ENCODE peak calls at places on chromosomes 12 and 14, in eight cellular contexts. One of them, this sample, is unnamed.

GRCh38 chr12:96208346-96208745 is 14.2 kb downstream of the ELK3 start:
- DNase-seq in AG10803: peak; percentile 80
- DNase-seq in Calu3: no peak
- DNase-seq in choroid plexus epithelial cell: peak; percentile 83
- DNase-seq in GM12865: no peak
- DNase-seq in left lung: no peak
- DNase-seq in glutamatergic neuron: no peak
- DNase-seq in endothelial cell: no peak
- DNase-seq in this sample: no peak

GRCh38 chr12:120649442-120650248 is 9.2 kb downstream of the CABP1 start:
- DNase-seq in Calu3: no peak
- DNase-seq in glutamatergic neuron: peak; percentile 50
- DNase-seq in AG10803: no peak
- DNase-seq in GM12865: no peak
- DNase-seq in endothelial cell: no peak
- DNase-seq in choroid plexus epithelial cell: no peak
- DNase-seq in left lung: no peak
- DNase-seq in this sample: no peak

GRCh38 chr14:104030958-104031357 is 54.5 kb upstream of the ASPG start:
- DNase-seq in left lung: no peak
- DNase-seq in choroid plexus epithelial cell: no peak
- DNase-seq in glutamatergic neuron: no peak
- DNase-seq in GM12865: no peak
- DNase-seq in endothelial cell: no peak
- DNase-seq in AG10803: no peak
- DNase-seq in Calu3: no peak
- DNase-seq in this sample: no peak

GRCh38 chr12:607541-608001 is 55.7 kb downstream of the NINJ2 start:
- DNase-seq in left lung: no peak
- DNase-seq in AG10803: no peak
- DNase-seq in glutamatergic neuron: no peak
- DNase-seq in endothelial cell: no peak
- DNase-seq in choroid plexus epithelial cell: no peak
- DNase-seq in Calu3: peak; percentile 26
- DNase-seq in GM12865: no peak
- DNase-seq in this sample: no peak

GRCh38 chr14:36057452-36058142 is 118.9 kb downstream of the PTCSC3 start:
- DNase-seq in left lung: no peak
- DNase-seq in Calu3: peak; percentile 38
- DNase-seq in endothelial cell: no peak
- DNase-seq in glutamatergic neuron: no peak
- DNase-seq in AG10803: no peak
- DNase-seq in choroid plexus epithelial cell: peak; percentile 1
- DNase-seq in GM12865: no peak
- DNase-seq in this sample: no peak

GRCh38 chr12:124296295-124296915 is 1.5 kb downstream of the RFLNA start:
- DNase-seq in choroid plexus epithelial cell: no peak
- DNase-seq in left lung: peak; percentile 68
- DNase-seq in glutamatergic neuron: peak; percentile 20
- DNase-seq in Calu3: no peak
- DNase-seq in endothelial cell: no peak
- DNase-seq in AG10803: no peak
- DNase-seq in GM12865: no peak
- DNase-seq in this sample: peak; percentile 55

GRCh38 chr12:20445693-20446092 is 77.4 kb downstream of the PDE3A start:
- DNase-seq in left lung: no peak
- DNase-seq in choroid plexus epithelial cell: peak; percentile 90
- DNase-seq in Calu3: no peak
- DNase-seq in endothelial cell: no peak
- DNase-seq in glutamatergic neuron: no peak
- DNase-seq in GM12865: no peak
- DNase-seq in AG10803: no peak
- DNase-seq in this sample: no peak

GRCh38 chr12:60182354-60182753 is 586.5 kb downstream of the SLC16A7 start:
- DNase-seq in AG10803: no peak
- DNase-seq in left lung: no peak
- DNase-seq in glutamatergic neuron: no peak
- DNase-seq in choroid plexus epithelial cell: no peak
- DNase-seq in GM12865: no peak
- DNase-seq in endothelial cell: no peak
- DNase-seq in Calu3: no peak
- DNase-seq in this sample: no peak

GRCh38 chr12:124524231-124524925 is 43.0 kb downstream of the NCOR2 start:
- DNase-seq in Calu3: peak; percentile 37
- DNase-seq in GM12865: no peak
- DNase-seq in choroid plexus epithelial cell: peak; percentile 76
- DNase-seq in left lung: peak; percentile 79
- DNase-seq in endothelial cell: no peak
- DNase-seq in glutamatergic neuron: no peak
- DNase-seq in AG10803: peak; percentile 93
- DNase-seq in this sample: no peak

GRCh38 chr12:82635263-82635662 is 51.4 kb upstream of the TMTC2 start:
- DNase-seq in endothelial cell: no peak
- DNase-seq in choroid plexus epithelial cell: no peak
- DNase-seq in GM12865: no peak
- DNase-seq in glutamatergic neuron: no peak
- DNase-seq in left lung: no peak
- DNase-seq in AG10803: no peak
- DNase-seq in Calu3: no peak
- DNase-seq in this sample: no peak

GRCh38 chr14:35531960-35532747 is 1.8 kb upstream of the INSM2 start:
- DNase-seq in AG10803: no peak
- DNase-seq in endothelial cell: no peak
- DNase-seq in glutamatergic neuron: no peak
- DNase-seq in Calu3: no peak
- DNase-seq in left lung: no peak
- DNase-seq in GM12865: no peak
- DNase-seq in choroid plexus epithelial cell: no peak
- DNase-seq in this sample: no peak

GRCh38 chr14:101587403-101587998 is 26.2 kb downstream of the DIO3 start:
- DNase-seq in choroid plexus epithelial cell: no peak
- DNase-seq in endothelial cell: no peak
- DNase-seq in glutamatergic neuron: peak; percentile 13
- DNase-seq in GM12865: no peak
- DNase-seq in AG10803: no peak
- DNase-seq in Calu3: no peak
- DNase-seq in left lung: no peak
- DNase-seq in this sample: no peak

GRCh38 chr12:9344540-9344939 is 136.3 kb upstream of the PZP start:
- DNase-seq in left lung: no peak
- DNase-seq in glutamatergic neuron: no peak
- DNase-seq in choroid plexus epithelial cell: peak; percentile 17
- DNase-seq in AG10803: peak; percentile 42
- DNase-seq in Calu3: no peak
- DNase-seq in GM12865: no peak
- DNase-seq in endothelial cell: no peak
- DNase-seq in this sample: no peak

GRCh38 chr14:62082779-62083178 is 320.6 kb downstream of the SNAPC1 start:
- DNase-seq in left lung: no peak
- DNase-seq in choroid plexus epithelial cell: no peak
- DNase-seq in Calu3: no peak
- DNase-seq in AG10803: no peak
- DNase-seq in GM12865: no peak
- DNase-seq in endothelial cell: no peak
- DNase-seq in glutamatergic neuron: no peak
- DNase-seq in this sample: no peak
- TF ChIP-seq CTCF in left lung: no peak
- TF ChIP-seq CTCF in choroid plexus epithelial cell: no peak
- TF ChIP-seq CTCF in Calu3: no peak
- TF ChIP-seq CTCF in AG10803: no peak
- TF ChIP-seq CTCF in GM12865: no peak
- TF ChIP-seq CTCF in endothelial cell: no peak
- TF ChIP-seq CTCF in glutamatergic neuron: no peak
- TF ChIP-seq CTCF in this sample: no peak

GRCh38 chr12:91442535-91442934 is 259.9 kb upstream of the DCN start:
- DNase-seq in choroid plexus epithelial cell: no peak
- DNase-seq in endothelial cell: no peak
- DNase-seq in left lung: no peak
- DNase-seq in GM12865: no peak
- DNase-seq in glutamatergic neuron: no peak
- DNase-seq in Calu3: no peak
- DNase-seq in AG10803: no peak
- DNase-seq in this sample: no peak
- TF ChIP-seq CTCF in choroid plexus epithelial cell: no peak
- TF ChIP-seq CTCF in endothelial cell: no peak
- TF ChIP-seq CTCF in left lung: no peak
- TF ChIP-seq CTCF in GM12865: no peak
- TF ChIP-seq CTCF in glutamatergic neuron: no peak
- TF ChIP-seq CTCF in Calu3: no peak
- TF ChIP-seq CTCF in AG10803: no peak
- TF ChIP-seq CTCF in this sample: no peak

DNA sequence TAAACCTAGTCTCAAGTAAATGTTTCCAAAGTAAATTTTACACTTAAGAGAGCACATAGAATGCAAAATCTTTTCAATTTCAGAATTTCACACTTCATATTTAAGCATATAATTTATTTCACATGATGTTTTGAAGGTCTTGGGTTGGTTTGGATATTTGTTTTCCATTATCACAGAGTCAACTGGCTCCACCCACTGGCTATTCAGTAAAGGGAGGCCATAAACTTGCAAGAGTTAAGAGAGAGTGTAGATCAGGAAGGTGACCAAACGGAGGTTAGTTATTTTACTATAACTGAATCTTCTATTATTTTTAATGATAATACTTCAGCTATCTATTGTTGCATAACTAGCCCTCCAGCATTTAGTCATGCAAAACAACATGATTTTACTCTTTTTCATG is 6.2 kb upstream of the CPNE8 start:
- DNase-seq in AG10803: no peak
- DNase-seq in GM12865: no peak
- DNase-seq in endothelial cell: no peak
- DNase-seq in Calu3: no peak
- DNase-seq in left lung: no peak
- DNase-seq in choroid plexus epithelial cell: no peak
- DNase-seq in glutamatergic neuron: no peak
- DNase-seq in this sample: no peak
- TF ChIP-seq CTCF in AG10803: peak; percentile 21
- TF ChIP-seq CTCF in GM12865: peak; percentile 11
- TF ChIP-seq CTCF in endothelial cell: no peak
- TF ChIP-seq CTCF in Calu3: no peak
- TF ChIP-seq CTCF in left lung: no peak
- TF ChIP-seq CTCF in choroid plexus epithelial cell: no peak
- TF ChIP-seq CTCF in glutamatergic neuron: no peak
- TF ChIP-seq CTCF in this sample: no peak

GRCh38 chr12:53806689-53807088 is 54.9 kb upstream of the CISTR start:
- DNase-seq in AG10803: no peak
- DNase-seq in choroid plexus epithelial cell: peak; percentile 82
- DNase-seq in GM12865: no peak
- DNase-seq in left lung: no peak
- DNase-seq in glutamatergic neuron: no peak
- DNase-seq in Calu3: no peak
- DNase-seq in endothelial cell: no peak
- DNase-seq in this sample: no peak

GRCh38 chr12:53810950-53811349 is 59.2 kb upstream of the CISTR start:
- DNase-seq in left lung: no peak
- DNase-seq in choroid plexus epithelial cell: no peak
- DNase-seq in Calu3: no peak
- DNase-seq in GM12865: no peak
- DNase-seq in endothelial cell: no peak
- DNase-seq in glutamatergic neuron: no peak
- DNase-seq in AG10803: no peak
- DNase-seq in this sample: no peak

GRCh38 chr12:53807322-53807721 is 55.5 kb upstream of the CISTR start:
- DNase-seq in Calu3: no peak
- DNase-seq in endothelial cell: no peak
- DNase-seq in choroid plexus epithelial cell: no peak
- DNase-seq in AG10803: no peak
- DNase-seq in left lung: no peak
- DNase-seq in glutamatergic neuron: no peak
- DNase-seq in GM12865: no peak
- DNase-seq in this sample: no peak

GRCh38 chr12:53808023-53808705 is 56.4 kb upstream of the CISTR start:
- DNase-seq in AG10803: no peak
- DNase-seq in left lung: no peak
- DNase-seq in endothelial cell: no peak
- DNase-seq in choroid plexus epithelial cell: no peak
- DNase-seq in Calu3: no peak
- DNase-seq in glutamatergic neuron: no peak
- DNase-seq in GM12865: no peak
- DNase-seq in this sample: no peak

DNA sequence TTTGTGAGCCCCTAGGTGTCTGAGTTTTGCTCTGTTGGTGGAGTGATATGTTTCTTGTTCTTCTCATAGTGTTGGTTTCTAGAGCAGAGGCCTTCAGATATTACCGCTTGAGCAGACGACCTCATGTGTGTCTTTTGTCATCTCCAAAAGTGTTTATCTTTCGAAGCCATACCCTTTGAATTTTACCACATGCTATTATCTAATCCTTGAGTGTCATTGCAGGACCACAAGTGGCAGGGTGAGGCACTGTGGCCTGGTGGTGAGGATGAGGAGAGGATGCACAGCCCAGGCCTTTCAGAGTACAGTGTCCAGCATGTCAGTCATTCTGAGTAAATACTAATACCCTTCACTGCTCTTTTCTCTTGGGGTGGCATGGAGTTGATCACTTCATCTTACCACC is 57.2 kb upstream of the CISTR start:
- DNase-seq in AG10803: no peak
- DNase-seq in choroid plexus epithelial cell: no peak
- DNase-seq in endothelial cell: no peak
- DNase-seq in GM12865: no peak
- DNase-seq in glutamatergic neuron: no peak
- DNase-seq in Calu3: no peak
- DNase-seq in left lung: no peak
- DNase-seq in this sample: no peak
- TF ChIP-seq CTCF in AG10803: no peak
- TF ChIP-seq CTCF in choroid plexus epithelial cell: no peak
- TF ChIP-seq CTCF in endothelial cell: no peak
- TF ChIP-seq CTCF in GM12865: no peak
- TF ChIP-seq CTCF in glutamatergic neuron: no peak
- TF ChIP-seq CTCF in Calu3: no peak
- TF ChIP-seq CTCF in left lung: no peak
- TF ChIP-seq CTCF in this sample: no peak

This sample was measured in mesothelial cell of epicardium.